ENCODE peak calls at places on chromosome 13, in four cellular contexts. O is GM12878, H is K562, S is HepG2. N is an unnamed sample.

GRCh38 chr13:111476197-111476596 is 155.8 kb downstream of the TEX29 start:
- DNase-seq in O (no peak), H (no peak), S (no peak), N (no peak)

GRCh38 chr13:49606747-49607648 is 21.3 kb upstream of the ARL11 start:
- DNase-seq in O (peak; percentile 61), H (peak; percentile 55), S (peak; percentile 77), N (peak; percentile 68)

GRCh38 chr13:29578300-29579048 is 17.0 kb downstream of the SLC7A1 start:
- DNase-seq in O (no peak), H (peak; percentile 19), S (no peak), N (no peak)

GRCh38 chr13:39130298-39130697 is 92.0 kb downstream of the NHLRC3 start:
- DNase-seq in O (no peak), H (no peak), S (no peak), N (no peak)

GRCh38 chr13:67230774-67231480 is 791 bp upstream of the PCDH9 start:
- DNase-seq in O (no peak), H (peak; percentile 11), S (peak; percentile 9), N (peak; percentile 71)

GRCh38 chr13:32125221-32125621 is 93.6 kb downstream of the FRY start:
- DNase-seq in O (no peak), H (no peak), S (no peak), N (no peak)

GRCh38 chr13:98293570-98294142 is 116.6 kb upstream of the RNF113B start:
- DNase-seq in O (no peak), H (no peak), S (no peak), N (no peak)

GRCh38 chr13:33494596-33495214 is 209.2 kb upstream of the STARD13 start:
- DNase-seq in O (no peak), H (no peak), S (peak; percentile 40), N (no peak)

GRCh38 chr13:53612200-53612599 is 583.6 kb downstream of the OLFM4 start:
- DNase-seq in O (no peak), H (no peak), S (no peak), N (no peak)

GRCh38 chr13:29993716-29994488 is 143.5 kb upstream of the UBL3 start:
- DNase-seq in O (no peak), H (no peak), S (no peak), N (no peak)

GRCh38 chr13:47503468-47503867 is 497.6 kb downstream of the SUCLA2 start:
- DNase-seq in O (no peak), H (no peak), S (no peak), N (no peak)

DNA sequence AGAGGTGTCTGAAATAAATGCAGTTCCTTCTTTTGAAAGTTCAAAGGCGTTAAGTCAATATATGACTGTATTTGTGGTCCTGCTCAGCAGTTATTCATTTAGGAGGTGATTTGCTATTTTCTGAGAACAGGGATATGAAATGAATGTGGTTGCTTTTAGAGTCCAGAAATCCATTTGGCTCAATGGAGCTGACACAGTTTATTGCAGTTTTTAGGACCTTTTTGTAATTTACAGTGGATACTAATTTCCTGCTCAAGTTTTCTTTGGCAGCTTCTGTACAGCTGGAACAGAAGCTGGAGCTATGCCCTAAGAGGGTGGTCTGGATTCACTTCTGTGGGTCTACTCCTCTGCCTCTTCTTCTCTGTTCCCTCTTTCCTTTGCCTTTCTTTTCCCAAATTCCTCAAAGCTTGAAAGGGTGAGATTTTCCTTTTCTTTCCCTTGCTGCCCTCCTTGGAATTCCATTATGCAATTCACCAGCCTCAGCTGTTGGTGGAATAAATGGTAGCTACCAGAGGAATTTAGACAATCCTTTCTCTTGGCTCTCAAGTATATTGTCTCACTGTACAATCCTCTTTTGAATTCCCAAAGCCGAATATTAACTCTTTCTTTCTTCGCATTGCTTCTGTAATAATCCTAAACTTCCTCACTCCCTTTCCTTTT is 39.9 kb downstream of the ITGBL1 start:
- DNase-seq in O (no peak), H (no peak), S (no peak), N (no peak)
- TF ChIP-seq POLR2AphosphoS2 in O (no peak), H (no peak), S (no peak), N (no peak)

GRCh38 chr13:65911546-65912193 is 1318.5 kb downstream of the PCDH9 start:
- DNase-seq in O (no peak), H (no peak), S (no peak), N (no peak)

GRCh38 chr13:65912516-65912915 is 1317.6 kb downstream of the PCDH9 start:
- DNase-seq in O (no peak), H (no peak), S (no peak), N (no peak)

GRCh38 chr13:65909501-65909900 is 1320.6 kb downstream of the PCDH9 start:
- DNase-seq in O (no peak), H (no peak), S (no peak), N (no peak)

GRCh38 chr13:65914707-65915106 is 1315.4 kb downstream of the PCDH9 start:
- DNase-seq in O (no peak), H (no peak), S (no peak), N (no peak)

GRCh38 chr13:65913173-65913572 is 1317.0 kb downstream of the PCDH9 start:
- DNase-seq in O (no peak), H (no peak), S (no peak), N (no peak)
- TF ChIP-seq POLR2AphosphoS2 in O (no peak), H (no peak), S (no peak), N (no peak)

DNA sequence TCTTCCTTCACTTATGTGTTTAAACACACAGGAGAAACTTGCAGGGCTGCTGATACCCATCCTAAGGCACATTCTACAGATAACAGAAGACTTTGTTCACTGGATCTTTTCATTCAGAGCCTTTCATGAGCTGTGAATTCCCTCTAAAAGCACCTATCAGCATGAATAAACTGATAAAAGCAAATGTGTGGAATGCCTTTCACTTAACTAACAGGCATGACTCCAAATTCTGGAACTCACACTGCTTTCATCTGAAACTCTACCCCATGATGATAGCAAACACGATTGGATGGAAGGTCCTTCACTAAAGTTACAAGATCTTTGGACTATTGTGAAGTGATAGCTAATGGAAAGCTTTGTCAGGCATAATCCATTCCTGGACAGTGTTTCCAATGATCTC is 457.3 kb downstream of the EFNB2 start:
- DNase-seq in O (no peak), H (no peak), S (no peak), N (no peak)
- TF ChIP-seq POLR2AphosphoS2 in O (no peak), H (no peak), S (no peak), N (no peak)

GRCh38 chr13:72126424-72126823 is 259.4 kb upstream of the DACH1 start:
- DNase-seq in O (no peak), H (no peak), S (no peak), N (no peak)
- TF ChIP-seq POLR2AphosphoS2 in O (no peak), H (no peak), S (no peak), N (no peak)

GRCh38 chr13:40187324-40187795 is 479.1 kb downstream of the FOXO1 start:
- DNase-seq in O (no peak), H (no peak), S (no peak), N (no peak)
- TF ChIP-seq POLR2AphosphoS2 in O (no peak), H (no peak), S (no peak), N (no peak)

DNA sequence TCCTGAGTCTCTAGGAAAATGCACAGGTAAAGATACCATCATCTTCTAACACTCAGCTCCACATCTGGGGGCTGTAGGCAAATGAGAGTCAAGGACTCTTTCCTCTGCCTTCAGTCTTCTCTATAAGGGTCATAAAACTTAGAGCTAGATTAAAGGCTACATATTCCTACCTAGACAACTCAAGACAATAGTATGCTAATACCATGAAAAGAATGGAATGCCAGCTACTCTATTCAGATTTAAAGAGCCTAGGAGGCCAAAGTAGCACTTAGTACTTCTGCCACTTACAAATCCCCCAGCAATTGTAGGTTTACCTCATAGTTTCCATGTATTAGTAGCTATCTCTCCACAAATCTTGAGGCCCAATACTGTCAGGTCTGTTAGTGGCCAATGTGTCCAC is 453.0 kb downstream of the SLITRK5 start:
- DNase-seq in O (no peak), H (no peak), S (no peak), N (no peak)
- TF ChIP-seq POLR2AphosphoS2 in O (no peak), H (no peak), S (no peak), N (no peak)

GRCh38 chr13:105541565-105541964 is 993.9 kb downstream of the EFNB2 start:
- DNase-seq in O (no peak), H (no peak), S (no peak), N (no peak)
- TF ChIP-seq POLR2AphosphoS2 in O (no peak), H (no peak), S (no peak), N (no peak)

GRCh38 chr13:36293497-36293896 is 4.1 kb downstream of the CCDC169 start:
- DNase-seq in O (no peak), H (no peak), S (no peak), N (no peak)

GRCh38 chr13:36294061-36294460 is 3.6 kb downstream of the CCDC169 start:
- DNase-seq in O (no peak), H (no peak), S (no peak), N (no peak)

GRCh38 chr13:36297600-36298338 is at the start of gene CCDC169:
- DNase-seq in O (no peak), H (peak; percentile 73), S (peak; percentile 5), N (peak; percentile 42)

GRCh38 chr13:36298535-36299068 is 988 bp upstream of the CCDC169 start:
- DNase-seq in O (no peak), H (no peak), S (no peak), N (no peak)

DNA sequence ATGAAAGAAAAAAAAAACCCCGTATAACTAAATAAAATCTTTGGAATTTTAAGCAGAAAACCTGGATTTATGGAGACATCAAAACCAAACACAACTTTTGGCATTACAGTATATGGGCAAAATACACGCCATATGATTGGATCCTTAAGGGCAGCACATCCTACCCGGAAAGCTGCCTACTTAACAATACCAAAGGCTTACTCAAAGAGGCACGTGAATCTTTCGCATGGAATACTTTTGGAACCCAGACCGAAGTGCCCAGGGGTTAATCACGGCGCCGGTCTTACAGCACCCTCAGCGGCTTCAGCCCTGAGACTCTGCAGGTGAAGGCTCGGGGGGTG is 385 bp downstream of the CCDC169 start:
- DNase-seq in O (no peak), H (no peak), S (no peak), N (peak; percentile 24)
- TF ChIP-seq POLR2AphosphoS2 in O (no peak), H (no peak), S (no peak), N (no peak)

N was measured in A549.